ENCODE peak calls at places on chromosomes 4 and X, in five cellular contexts. B, E, P, O and V are unnamed samples.

GRCh38 chr4:168866635-168867034 is 143.4 kb downstream of the CBR4 start:
- DNase-seq in E (no peak), B (no peak), P (no peak), O (no peak), V (no peak)

GRCh38 chrX:150146271-150146888 is 208.1 kb upstream of the EOLA2 start:
- DNase-seq in P (no peak), O (no peak), E (no peak), B (no peak), V (no peak)

GRCh38 chr4:3369781-3370660 is 71.7 kb upstream of the HGFAC start:
- DNase-seq in O (no peak), P (no peak), E (no peak), B (peak), V (peak)

GRCh38 chr4:2366252-2367192 is 51.9 kb downstream of the ZFYVE28 start:
- DNase-seq in O (no peak), E (no peak), B (no peak), P (no peak), V (no peak)

GRCh38 chr4:72569719-72570235 is 756 bp upstream of the ADAMTS3 start:
- DNase-seq in B (no peak), E (no peak), O (no peak), P (no peak), V (no peak)

GRCh38 chr4:4754641-4755040 is 104.8 kb upstream of the MSX1 start:
- DNase-seq in B (no peak), E (no peak), P (no peak), O (no peak), V (no peak)

GRCh38 chrX:151870603-151871002 is 42.1 kb upstream of the MAGEA4 start:
- DNase-seq in P (no peak), O (no peak), B (no peak), E (no peak), V (no peak)

GRCh38 chrX:9611436-9612145 is 146.7 kb downstream of the TBL1X start:
- DNase-seq in O (peak), B (no peak), P (no peak), E (no peak), V (no peak)

GRCh38 chr4:111512081-111512774 is 633.0 kb upstream of the FAM241A start:
- DNase-seq in B (no peak), E (no peak), P (no peak), O (no peak), V (no peak)

GRCh38 chrX:134186362-134187121 is 50.4 kb upstream of the CCDC160 start:
- DNase-seq in O (no peak), B (peak), E (no peak), P (no peak), V (peak)

GRCh38 chrX:18353931-18354368 is 538 bp downstream of the SCML2 start:
- DNase-seq in O (no peak), P (no peak), E (no peak), B (peak), V (peak)

GRCh38 chr4:67751260-67751659 is 2.9 kb downstream of the GNRHR start:
- DNase-seq in E (no peak), B (no peak), O (no peak), P (no peak), V (no peak)

GRCh38 chr4:109574443-109574850 is 14.4 kb downstream of the MCUB start:
- DNase-seq in O (no peak), P (no peak), B (peak), E (no peak), V (no peak)

GRCh38 chr4:1985780-1986577 is 22.8 kb downstream of the NELFA start:
- DNase-seq in P (no peak), B (no peak), O (peak), E (no peak), V (no peak)

GRCh38 chrX:44544036-44544435 is 1.4 kb upstream of the FUNDC1 start:
- DNase-seq in O (no peak), B (no peak), P (no peak), E (no peak), V (no peak)

GRCh38 chrX:46574941-46575381 is 1.4 kb downstream of the CHST7 start:
- DNase-seq in E (peak), P (peak), O (peak), B (peak), V (peak)

GRCh38 chr4:24473309-24473721 is 111.0 kb downstream of the DHX15 start:
- DNase-seq in O (peak), E (no peak), B (no peak), P (no peak), V (no peak)